ENCODE peak calls at places on chromosomes 12 and 14, in four cellular contexts. C is upper lobe of right lung, H is heart left ventricle, Y is Panc1. P is an unnamed sample.

GRCh38 chr12:47114481-47114892 is 34.7 kb upstream of the AMIGO2 start:
- ATAC-seq in Y (no peak), H (no peak), C (no peak), P (no peak)

GRCh38 chr12:56839489-56840442 is 76.6 kb downstream of the HSD17B6 start:
- ATAC-seq in Y (peak; percentile 88), H (no peak), C (peak; percentile 70), P (no peak)

GRCh38 chr14:89747146-89747545 is 207.4 kb downstream of the EFCAB11 start:
- ATAC-seq in C (no peak), H (no peak), Y (no peak), P (no peak)

GRCh38 chr12:39277416-39277815 is 165.5 kb downstream of the KIF21A start:
- ATAC-seq in Y (no peak), C (no peak), H (no peak), P (no peak)

GRCh38 chr12:115470977-115471376 is 787.0 kb upstream of the TBX3 start:
- ATAC-seq in C (no peak), H (no peak), Y (no peak), P (no peak)

GRCh38 chr14:78164226-78164853 is 5.8 kb upstream of the NRXN3 start:
- ATAC-seq in H (no peak), C (peak; percentile 77), Y (peak; percentile 65), P (no peak)

GRCh38 chr12:121794532-121795028 is 1.1 kb upstream of the RHOF start:
- ATAC-seq in H (peak; percentile 0), C (no peak), Y (peak; percentile 9), P (peak; percentile 5)

GRCh38 chr14:100677925-100678765 is 48.5 kb upstream of the DLK1 start:
- ATAC-seq in C (peak; percentile 5), H (peak; percentile 55), Y (peak; percentile 19), P (peak; percentile 47)

GRCh38 chr12:116361404-116362223 is 84.1 kb upstream of the MED13L start:
- ATAC-seq in Y (no peak), H (no peak), C (no peak), P (no peak)

GRCh38 chr12:111322336-111323250 is 46.3 kb downstream of the PHETA1 start:
- ATAC-seq in Y (peak; percentile 47), C (no peak), H (peak; percentile 62), P (no peak)

GRCh38 chr14:47278233-47278842 is 397.1 kb downstream of the MDGA2 start:
- ATAC-seq in H (no peak), Y (no peak), C (peak; percentile 93), P (no peak)

GRCh38 chr14:51319181-51319597 is 79.1 kb downstream of the TMX1 start:
- ATAC-seq in Y (no peak), H (peak; percentile 26), C (no peak), P (no peak)

GRCh38 chr12:108633081-108633533 is 587 bp downstream of the SELPLG start:
- ATAC-seq in Y (no peak), C (no peak), H (no peak), P (no peak)

GRCh38 chr12:4215862-4216541 is 57.6 kb upstream of the CCND2 start:
- ATAC-seq in C (no peak), H (no peak), Y (no peak), P (no peak)

GRCh38 chr12:3071107-3071506 is 6.1 kb upstream of the TSPAN9 start:
- ATAC-seq in C (no peak), Y (no peak), H (peak; percentile 68), P (no peak)

GRCh38 chr12:105214141-105214540 is 21.8 kb downstream of the APPL2 start:
- ATAC-seq in Y (no peak), H (no peak), C (no peak), P (no peak)

GRCh38 chr12:6934110-6934509 is 6.4 kb downstream of the ATN1 start:
- ATAC-seq in H (peak; percentile 11), C (no peak), Y (no peak), P (no peak)

GRCh38 chr12:30508205-30508967 is 187.3 kb downstream of the IPO8 start:
- ATAC-seq in Y (no peak), C (no peak), H (no peak), P (no peak)

GRCh38 chr14:72443256-72443655 is 450.6 kb downstream of the DPF3 start:
- ATAC-seq in H (no peak), C (no peak), Y (no peak), P (no peak)

GRCh38 chr12:95319694-95320331 is 102.2 kb downstream of the VEZT start:
- ATAC-seq in H (no peak), Y (no peak), C (peak; percentile 74), P (no peak)

GRCh38 chr14:39342768-39343167 is 89.5 kb downstream of the FBXO33 start:
- ATAC-seq in Y (no peak), H (no peak), C (no peak), P (no peak)

GRCh38 chr12:70730675-70731180 is 93.5 kb upstream of the PTPRB start:
- ATAC-seq in Y (no peak), H (no peak), C (no peak), P (no peak)

GRCh38 chr12:25394025-25394424 is 143.3 kb upstream of the KRAS start:
- ATAC-seq in C (no peak), Y (no peak), H (no peak), P (no peak)

GRCh38 chr14:81169711-81170103 is 51.1 kb downstream of the GTF2A1 start:
- ATAC-seq in Y (peak; percentile 17), H (peak; percentile 60), C (peak; percentile 75), P (peak; percentile 41)

GRCh38 chr12:120457133-120457532 is 10.9 kb downstream of the GATC start:
- ATAC-seq in H (no peak), C (no peak), Y (peak; percentile 47), P (no peak)

GRCh38 chr12:120136093-120136770 is 19.7 kb upstream of the RAB35 start:
- ATAC-seq in Y (no peak), C (no peak), H (no peak), P (no peak)

GRCh38 chr14:50778757-50779483 is 52.0 kb downstream of the NIN start:
- ATAC-seq in Y (no peak), H (no peak), C (no peak), P (no peak)

GRCh38 chr14:61343991-61344405 is 22.6 kb downstream of the PRKCH start:
- ATAC-seq in C (peak; percentile 45), H (no peak), Y (no peak), P (peak; percentile 32)

GRCh38 chr14:61343471-61343870 is 22.1 kb downstream of the PRKCH start:
- ATAC-seq in C (no peak), H (no peak), Y (no peak), P (peak; percentile 48)

GRCh38 chr14:61346221-61346620 is 24.8 kb downstream of the PRKCH start:
- ATAC-seq in H (no peak), Y (no peak), C (no peak), P (no peak)

GRCh38 chr14:61345144-61345482 is 23.7 kb downstream of the PRKCH start:
- ATAC-seq in C (no peak), H (no peak), Y (no peak), P (no peak)

DNA sequence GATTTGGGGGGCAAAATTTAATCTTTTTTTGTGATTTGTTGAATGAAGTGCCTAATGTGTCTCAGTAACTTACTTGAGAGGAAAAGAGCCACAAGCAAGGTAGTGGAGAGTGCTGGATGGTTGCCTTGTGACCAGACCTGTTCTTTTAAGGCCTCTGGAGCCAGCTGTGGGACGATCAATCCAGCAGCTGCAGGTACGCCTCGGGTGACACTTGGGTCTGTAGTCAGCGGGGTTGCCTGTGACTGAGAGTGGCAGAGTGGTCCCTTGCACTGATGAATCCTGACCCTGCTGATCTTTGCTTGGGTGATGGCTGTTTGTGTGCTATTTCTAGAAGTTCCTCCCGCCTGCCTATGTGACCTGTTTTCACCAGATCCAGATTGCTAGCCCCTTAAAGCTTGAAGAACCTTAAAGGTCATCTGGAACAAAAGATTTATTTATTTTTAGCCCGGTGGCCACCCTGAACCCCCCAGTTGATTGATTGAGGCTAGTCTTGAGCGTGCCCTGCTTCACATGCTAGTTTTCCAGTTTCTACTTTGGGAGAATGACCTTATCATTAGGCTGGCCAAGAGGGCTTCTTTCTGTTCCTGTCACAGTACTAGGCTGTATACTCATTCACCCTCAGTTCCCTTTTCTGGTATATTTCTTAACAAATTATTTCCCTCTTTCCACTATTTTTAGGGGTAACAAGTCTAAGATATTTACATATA is 23.2 kb downstream of the PRKCH start:
- ATAC-seq in Y (no peak), C (peak; percentile 62), H (no peak), P (no peak)
- H3K4me1 ChIP-seq in Y (no peaks in the 10 kb centered on the region), C (peaks cover 65% of the 10 kb centered on the region), H (peaks cover 20% of the 10 kb centered on the region), P (no peaks in the 10 kb centered on the region)

GRCh38 chr14:101824339-101824727 is 62.8 kb downstream of the PPP2R5C start:
- ATAC-seq in C (peak; percentile 41), Y (no peak), H (peak; percentile 12), P (peak; percentile 35)

GRCh38 chr14:101828038-101828437 is 66.5 kb downstream of the PPP2R5C start:
- ATAC-seq in H (no peak), Y (no peak), C (no peak), P (no peak)

GRCh38 chr14:101825797-101826196 is 64.3 kb downstream of the PPP2R5C start:
- ATAC-seq in Y (no peak), C (no peak), H (no peak), P (no peak)

GRCh38 chr14:101827286-101827685 is 65.8 kb downstream of the PPP2R5C start:
- ATAC-seq in H (no peak), Y (no peak), C (no peak), P (no peak)

DNA sequence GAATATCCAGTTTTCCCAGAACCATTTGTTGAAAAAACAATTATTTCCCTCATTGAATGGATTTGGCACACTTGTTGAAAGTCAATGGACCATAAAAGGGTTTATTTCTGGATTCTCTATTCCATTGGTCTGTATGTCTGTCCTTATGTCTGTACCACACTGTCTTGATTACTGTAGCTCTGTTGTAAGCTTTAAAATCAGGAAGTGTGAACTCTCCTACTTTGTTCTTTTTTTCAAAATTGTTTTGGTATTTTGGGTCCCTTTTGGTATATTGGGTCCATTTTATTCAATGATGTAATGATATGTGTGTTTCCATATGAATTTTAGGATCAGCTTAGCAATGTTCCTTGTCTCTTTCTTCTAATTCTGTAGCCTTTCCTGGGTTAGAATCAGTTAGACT is 64.8 kb downstream of the PPP2R5C start:
- ATAC-seq in H (no peak), C (no peak), Y (no peak), P (no peak)
- H3K4me1 ChIP-seq in H (peaks cover 31% of the 10 kb centered on the region), C (peaks cover 29% of the 10 kb centered on the region), Y (no peaks in the 10 kb centered on the region), P (peaks cover 24% of the 10 kb centered on the region)

DNA sequence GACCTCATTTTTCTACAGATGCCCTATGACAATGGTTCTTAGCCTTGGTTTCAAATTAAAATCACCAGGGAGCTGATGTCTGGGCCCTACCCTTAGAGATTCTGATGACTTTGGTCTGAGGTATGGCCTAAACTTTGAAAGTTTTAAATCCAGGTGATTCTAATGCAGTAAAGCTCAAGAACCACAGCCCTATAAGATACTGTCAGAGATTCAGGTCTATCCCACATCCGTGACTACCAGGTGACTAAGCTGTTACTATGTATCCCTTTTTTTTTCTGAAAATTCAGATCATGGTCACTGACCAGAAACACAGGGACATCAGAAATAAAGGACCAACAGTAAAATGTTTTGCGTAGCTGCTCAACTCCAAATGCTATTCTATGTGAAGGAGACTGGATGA is 148.8 kb upstream of the BMP4 start:
- ATAC-seq in C (no peak), Y (no peak), H (no peak), P (no peak)
- H3K4me1 ChIP-seq in C (no peaks in the 10 kb centered on the region), Y (no peaks in the 10 kb centered on the region), H (no peaks in the 10 kb centered on the region), P (peaks cover 10% of the 10 kb centered on the region)

DNA sequence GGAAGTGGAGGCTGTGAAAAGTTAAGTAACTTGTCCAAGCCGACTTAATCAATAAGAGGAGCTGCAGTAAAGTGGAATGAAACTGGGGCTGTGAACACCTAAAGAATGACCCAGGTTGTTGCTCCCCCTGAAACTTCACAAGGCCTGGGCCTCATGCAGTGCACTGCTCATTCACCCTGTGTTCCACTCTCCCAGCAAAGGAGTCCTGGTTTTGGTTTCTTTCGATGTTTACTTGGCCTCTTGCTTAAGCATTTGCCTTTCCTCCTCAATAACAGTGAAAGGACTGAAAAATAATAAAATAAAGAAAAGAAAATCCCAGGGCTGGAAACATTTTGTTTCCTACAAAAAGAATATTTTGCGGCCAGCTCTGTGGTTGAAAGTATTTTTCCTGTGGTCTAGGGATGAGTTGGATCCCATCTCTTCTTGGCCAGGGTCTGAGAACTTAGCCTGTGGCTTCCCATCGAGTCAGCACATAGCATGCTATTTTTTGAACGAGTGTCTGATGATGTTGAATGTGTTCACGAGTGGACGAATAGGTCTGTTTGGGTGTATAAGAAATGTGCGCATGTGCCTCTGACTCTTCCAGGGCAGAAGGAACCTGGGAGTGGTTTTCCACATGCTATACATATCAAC is 349.9 kb downstream of the ZFP36L1 start:
- ATAC-seq in Y (no peak), C (no peak), H (no peak), P (no peak)
- H3K4me1 ChIP-seq in Y (no peaks in the 10 kb centered on the region), C (peaks cover 6% of the 10 kb centered on the region), H (no peaks in the 10 kb centered on the region), P (peaks cover 7% of the 10 kb centered on the region)

P was measured in gastroesophageal sphincter.